ENCODE peak calls at places on chromosomes 13 and 19, in ten cellular contexts. One of them, this sample, is unnamed.

GRCh38 chr19:50173144-50173543 is 10.1 kb upstream of the IZUMO2 start:
- DNase-seq in GM03348: no peak
- DNase-seq in type B pancreatic cell: no peak
- DNase-seq in heart right ventricle: no peak
- DNase-seq in AG08395: no peak
- DNase-seq in hepatocyte: peak; percentile 73
- DNase-seq in SK-N-SH: no peak
- DNase-seq in NCI-H1092: no peak
- DNase-seq in Peyer's patch: no peak
- DNase-seq in HS-27A: no peak
- DNase-seq in this sample: no peak

GRCh38 chr13:97353927-97354326 is 80.0 kb upstream of the RAP2A start:
- DNase-seq in type B pancreatic cell: no peak
- DNase-seq in hepatocyte: no peak
- DNase-seq in AG08395: peak; percentile 35
- DNase-seq in GM03348: no peak
- DNase-seq in SK-N-SH: no peak
- DNase-seq in NCI-H1092: no peak
- DNase-seq in heart right ventricle: no peak
- DNase-seq in Peyer's patch: no peak
- DNase-seq in HS-27A: no peak
- DNase-seq in this sample: no peak

GRCh38 chr13:44331912-44332840 is 41.4 kb upstream of the SERP2 start:
- DNase-seq in heart right ventricle: peak; percentile 64
- DNase-seq in NCI-H1092: peak; percentile 63
- DNase-seq in Peyer's patch: peak; percentile 20
- DNase-seq in AG08395: peak; percentile 62
- DNase-seq in HS-27A: no peak
- DNase-seq in SK-N-SH: peak; percentile 72
- DNase-seq in type B pancreatic cell: peak; percentile 75
- DNase-seq in GM03348: peak; percentile 60
- DNase-seq in hepatocyte: peak; percentile 56
- DNase-seq in this sample: no peak

GRCh38 chr19:44608391-44608821 is 5.0 kb upstream of the IGSF23 start:
- DNase-seq in Peyer's patch: no peak
- DNase-seq in GM03348: no peak
- DNase-seq in AG08395: no peak
- DNase-seq in type B pancreatic cell: no peak
- DNase-seq in HS-27A: no peak
- DNase-seq in hepatocyte: peak; percentile 45
- DNase-seq in SK-N-SH: no peak
- DNase-seq in heart right ventricle: no peak
- DNase-seq in NCI-H1092: no peak
- DNase-seq in this sample: no peak

GRCh38 chr19:47427241-47428176 is 8.2 kb upstream of the MEIS3 start:
- DNase-seq in HS-27A: peak; percentile 52
- DNase-seq in AG08395: peak; percentile 67
- DNase-seq in GM03348: peak; percentile 79
- DNase-seq in heart right ventricle: peak; percentile 47
- DNase-seq in Peyer's patch: peak; percentile 44
- DNase-seq in type B pancreatic cell: peak; percentile 85
- DNase-seq in hepatocyte: peak; percentile 84
- DNase-seq in SK-N-SH: peak; percentile 86
- DNase-seq in NCI-H1092: peak; percentile 31
- DNase-seq in this sample: peak; percentile 69

GRCh38 chr13:114049026-114049425 is 75.2 kb upstream of the C13orf46 start:
- DNase-seq in AG08395: no peak
- DNase-seq in type B pancreatic cell: no peak
- DNase-seq in SK-N-SH: no peak
- DNase-seq in Peyer's patch: peak; percentile 85
- DNase-seq in NCI-H1092: no peak
- DNase-seq in HS-27A: no peak
- DNase-seq in heart right ventricle: no peak
- DNase-seq in GM03348: no peak
- DNase-seq in hepatocyte: no peak
- DNase-seq in this sample: no peak

GRCh38 chr19:19597809-19598306 is 20.6 kb downstream of the PBX4 start:
- DNase-seq in GM03348: no peak
- DNase-seq in hepatocyte: no peak
- DNase-seq in SK-N-SH: no peak
- DNase-seq in HS-27A: no peak
- DNase-seq in AG08395: no peak
- DNase-seq in Peyer's patch: peak; percentile 54
- DNase-seq in NCI-H1092: no peak
- DNase-seq in type B pancreatic cell: no peak
- DNase-seq in heart right ventricle: no peak
- DNase-seq in this sample: no peak

GRCh38 chr13:112174476-112175110 is 107.6 kb downstream of the SOX1 start:
- DNase-seq in HS-27A: no peak
- DNase-seq in GM03348: no peak
- DNase-seq in hepatocyte: no peak
- DNase-seq in type B pancreatic cell: no peak
- DNase-seq in AG08395: no peak
- DNase-seq in heart right ventricle: no peak
- DNase-seq in Peyer's patch: no peak
- DNase-seq in SK-N-SH: no peak
- DNase-seq in NCI-H1092: no peak
- DNase-seq in this sample: no peak

GRCh38 chr13:65034266-65034665 is 2195.9 kb downstream of the PCDH9 start:
- DNase-seq in type B pancreatic cell: no peak
- DNase-seq in Peyer's patch: no peak
- DNase-seq in heart right ventricle: peak; percentile 5
- DNase-seq in SK-N-SH: peak; percentile 7
- DNase-seq in GM03348: no peak
- DNase-seq in HS-27A: no peak
- DNase-seq in AG08395: no peak
- DNase-seq in hepatocyte: no peak
- DNase-seq in NCI-H1092: no peak
- DNase-seq in this sample: no peak

GRCh38 chr13:21478881-21479808 is 20.0 kb upstream of the ZDHHC20 start:
- DNase-seq in AG08395: peak; percentile 50
- DNase-seq in type B pancreatic cell: no peak
- DNase-seq in hepatocyte: peak; percentile 76
- DNase-seq in heart right ventricle: no peak
- DNase-seq in GM03348: peak; percentile 67
- DNase-seq in HS-27A: peak; percentile 40
- DNase-seq in SK-N-SH: peak; percentile 47
- DNase-seq in Peyer's patch: no peak
- DNase-seq in NCI-H1092: peak; percentile 63
- DNase-seq in this sample: peak; percentile 74

GRCh38 chr19:621819-622218 is 11.5 kb downstream of the POLRMT start:
- DNase-seq in SK-N-SH: no peak
- DNase-seq in type B pancreatic cell: no peak
- DNase-seq in Peyer's patch: no peak
- DNase-seq in hepatocyte: no peak
- DNase-seq in heart right ventricle: no peak
- DNase-seq in HS-27A: no peak
- DNase-seq in AG08395: no peak
- DNase-seq in GM03348: no peak
- DNase-seq in NCI-H1092: no peak
- DNase-seq in this sample: no peak

GRCh38 chr19:52221831-52222375 is 32.1 kb downstream of the PPP2R1A start:
- DNase-seq in Peyer's patch: no peak
- DNase-seq in AG08395: no peak
- DNase-seq in GM03348: no peak
- DNase-seq in type B pancreatic cell: no peak
- DNase-seq in hepatocyte: no peak
- DNase-seq in HS-27A: no peak
- DNase-seq in NCI-H1092: no peak
- DNase-seq in heart right ventricle: no peak
- DNase-seq in SK-N-SH: no peak
- DNase-seq in this sample: no peak

GRCh38 chr13:113157929-113158747 is at the start of gene PROZ:
- DNase-seq in SK-N-SH: no peak
- DNase-seq in Peyer's patch: peak; percentile 10
- DNase-seq in GM03348: no peak
- DNase-seq in hepatocyte: no peak
- DNase-seq in HS-27A: no peak
- DNase-seq in heart right ventricle: no peak
- DNase-seq in AG08395: no peak
- DNase-seq in type B pancreatic cell: peak; percentile 8
- DNase-seq in NCI-H1092: no peak
- DNase-seq in this sample: no peak

GRCh38 chr13:22372261-22372660 is 701.4 kb downstream of the FGF9 start:
- DNase-seq in SK-N-SH: no peak
- DNase-seq in heart right ventricle: no peak
- DNase-seq in HS-27A: no peak
- DNase-seq in AG08395: no peak
- DNase-seq in hepatocyte: no peak
- DNase-seq in type B pancreatic cell: no peak
- DNase-seq in NCI-H1092: no peak
- DNase-seq in Peyer's patch: no peak
- DNase-seq in GM03348: no peak
- DNase-seq in this sample: no peak

GRCh38 chr19:36528921-36529518 is 949 bp upstream of the ZNF260 start:
- DNase-seq in heart right ventricle: no peak
- DNase-seq in NCI-H1092: no peak
- DNase-seq in HS-27A: no peak
- DNase-seq in SK-N-SH: peak; percentile 25
- DNase-seq in AG08395: peak; percentile 5
- DNase-seq in type B pancreatic cell: no peak
- DNase-seq in Peyer's patch: no peak
- DNase-seq in GM03348: peak; percentile 25
- DNase-seq in hepatocyte: peak; percentile 39
- DNase-seq in this sample: no peak

GRCh38 chr13:113178896-113179167 is 20.4 kb downstream of the PROZ start:
- DNase-seq in hepatocyte: no peak
- DNase-seq in HS-27A: no peak
- DNase-seq in Peyer's patch: no peak
- DNase-seq in NCI-H1092: no peak
- DNase-seq in SK-N-SH: no peak
- DNase-seq in heart right ventricle: no peak
- DNase-seq in AG08395: no peak
- DNase-seq in GM03348: no peak
- DNase-seq in type B pancreatic cell: no peak
- DNase-seq in this sample: no peak

GRCh38 chr19:57317503-57317902 is 2.8 kb upstream of the ZNF543 start:
- DNase-seq in heart right ventricle: peak; percentile 31
- DNase-seq in AG08395: no peak
- DNase-seq in type B pancreatic cell: no peak
- DNase-seq in GM03348: no peak
- DNase-seq in HS-27A: no peak
- DNase-seq in NCI-H1092: no peak
- DNase-seq in SK-N-SH: peak; percentile 36
- DNase-seq in hepatocyte: no peak
- DNase-seq in Peyer's patch: no peak
- DNase-seq in this sample: no peak

GRCh38 chr19:35773020-35773809 is 2.1 kb upstream of the ARHGAP33 start:
- DNase-seq in heart right ventricle: no peak
- DNase-seq in NCI-H1092: no peak
- DNase-seq in HS-27A: no peak
- DNase-seq in Peyer's patch: no peak
- DNase-seq in type B pancreatic cell: no peak
- DNase-seq in AG08395: no peak
- DNase-seq in hepatocyte: no peak
- DNase-seq in SK-N-SH: no peak
- DNase-seq in GM03348: no peak
- DNase-seq in this sample: peak; percentile 79

GRCh38 chr13:43363156-43363918 is 340.0 kb downstream of the DNAJC15 start:
- DNase-seq in SK-N-SH: no peak
- DNase-seq in HS-27A: no peak
- DNase-seq in heart right ventricle: no peak
- DNase-seq in type B pancreatic cell: no peak
- DNase-seq in AG08395: peak; percentile 23
- DNase-seq in GM03348: peak; percentile 55
- DNase-seq in hepatocyte: no peak
- DNase-seq in Peyer's patch: no peak
- DNase-seq in NCI-H1092: peak; percentile 9
- DNase-seq in this sample: no peak